ENCODE peak calls at places on chromosomes 11 and 22, in five cellular contexts. U is fibroblast of pulmonary artery, Q is AG09309, R is cardiac fibroblast, E is fibroblast of the aortic adventitia. W is an unnamed sample.

GRCh38 chr11:79564288-79564925 is 123.6 kb upstream of the TENM4 start:
- DNase-seq in U (no peak), R (no peak), Q (no peak), E (no peak), W (no peak)

GRCh38 chr11:121914508-121914907 is 201.5 kb downstream of the BLID start:
- DNase-seq in U (no peak), R (no peak), Q (no peak), E (no peak), W (no peak)

GRCh38 chr11:29781268-29781667 is 235.6 kb downstream of the KCNA4 start:
- DNase-seq in U (peak), R (no peak), E (no peak), Q (no peak), W (no peak)

GRCh38 chr22:29938285-29938693 is 55.3 kb downstream of the MTMR3 start:
- DNase-seq in Q (no peak), U (no peak), E (no peak), R (peak), W (peak)

GRCh38 chr22:46054878-46055158 is 77.9 kb upstream of the WNT7B start:
- DNase-seq in E (no peak), Q (no peak), R (no peak), U (no peak), W (no peak)

GRCh38 chr11:2759228-2760195 is 59.7 kb upstream of the KCNQ1OT1 start:
- DNase-seq in Q (no peak), R (no peak), U (no peak), E (no peak), W (no peak)

GRCh38 chr11:32851251-32851650 is 21.5 kb downstream of the PRRG4 start:
- DNase-seq in E (no peak), R (no peak), U (no peak), Q (no peak), W (no peak)

GRCh38 chr22:38180841-38181452 is 683 bp downstream of the PLA2G6 start:
- DNase-seq in U (peak), Q (no peak), E (no peak), R (peak), W (peak)

GRCh38 chr22:27195104-27195503 is 537.7 kb downstream of the MIAT start:
- DNase-seq in Q (no peak), R (no peak), E (peak), U (no peak), W (no peak)

GRCh38 chr22:29718949-29719893 is 582 bp upstream of the CABP7 start:
- DNase-seq in U (no peak), E (no peak), R (no peak), Q (no peak), W (no peak)

GRCh38 chr11:44133335-44133946 is 38.0 kb downstream of the EXT2 start:
- DNase-seq in U (peak), E (peak), Q (no peak), R (peak), W (peak)

GRCh38 chr11:43825217-43825816 is 55.3 kb upstream of the ALKBH3 start:
- DNase-seq in U (peak), Q (no peak), E (peak), R (peak), W (no peak)

GRCh38 chr11:57190548-57190947 is 8.8 kb downstream of the LRRC55 start:
- DNase-seq in Q (no peak), E (no peak), U (no peak), R (no peak), W (no peak)

DNA sequence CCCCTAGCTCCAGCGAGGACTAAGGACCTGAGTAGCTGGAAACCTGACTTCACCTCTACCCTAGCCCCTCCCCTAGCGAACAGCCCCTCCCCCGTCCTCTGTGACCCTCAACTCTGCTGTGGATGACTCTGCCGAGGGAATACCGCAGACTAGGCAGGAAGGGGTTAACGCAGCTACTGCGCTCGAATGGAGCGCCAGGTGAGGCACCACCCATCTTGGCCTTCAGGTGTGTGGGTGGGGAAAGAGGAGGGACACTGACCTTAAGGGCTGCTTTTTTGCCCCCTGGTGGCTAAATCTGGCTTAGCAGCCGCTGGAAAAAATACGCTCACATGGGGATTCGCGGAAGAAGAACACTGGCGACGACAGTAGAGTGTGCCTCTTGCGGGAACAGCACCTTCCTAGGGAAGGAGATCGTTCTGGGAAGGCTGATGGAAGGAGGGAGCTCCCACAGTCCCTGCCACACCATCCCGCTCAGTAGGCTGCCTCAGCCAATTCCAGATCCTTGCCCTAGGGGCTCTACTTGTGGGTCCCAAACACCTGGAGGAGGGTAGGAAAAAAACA is 4.5 kb upstream of the BCL9L start:
- DNase-seq in Q (no peak), R (peak), U (peak), E (peak), W (peak)
- TF ChIP-seq CTCF in Q (peak), R (peak), U (peak), E (peak), W (peak)

DNA sequence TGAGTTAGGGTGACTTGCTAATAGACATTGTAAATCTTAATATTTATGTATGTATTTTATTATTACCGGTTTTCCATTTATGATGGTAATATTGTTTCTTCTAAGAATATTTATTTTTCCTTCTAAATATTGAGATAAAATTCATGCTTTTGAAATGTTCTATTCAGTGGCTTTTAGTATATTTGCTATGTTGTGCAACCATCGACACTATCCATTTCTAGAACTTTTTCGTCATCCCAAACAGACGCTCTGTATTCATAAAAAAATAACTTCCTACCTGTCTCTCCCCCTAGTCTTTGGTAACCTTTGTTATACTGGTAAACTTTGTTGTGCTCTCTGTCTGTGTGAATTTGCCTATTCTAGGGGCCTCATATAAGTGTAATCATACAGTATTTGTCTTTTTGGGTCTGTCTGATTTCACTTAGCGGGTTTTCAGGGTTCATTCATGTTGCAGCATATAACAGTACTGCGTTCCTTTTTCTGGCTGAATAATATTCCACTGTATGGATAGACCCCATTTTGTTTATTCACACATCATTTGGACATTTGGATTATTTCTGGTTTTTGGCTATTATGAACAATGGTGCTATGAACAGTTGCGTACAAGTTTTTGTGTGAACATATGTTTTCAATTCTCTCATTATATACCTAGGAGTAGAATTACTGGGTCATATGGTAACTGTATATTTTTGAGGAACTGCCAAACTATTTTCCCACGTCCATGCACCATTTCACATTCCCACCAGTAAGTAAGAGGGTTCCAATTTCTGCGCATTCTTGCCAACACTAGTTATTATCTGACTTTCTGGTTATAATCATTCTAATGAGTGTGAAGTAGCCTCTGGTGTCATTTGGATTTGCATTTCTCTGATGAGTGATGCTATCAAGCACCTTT is 15.9 kb downstream of the NEAT1 start:
- DNase-seq in Q (no peak), R (peak), U (peak), E (peak), W (no peak)
- H3K4me3 ChIP-seq in Q (no peak), R (no peak), U (no peak), E (peak), W (no peak)

GRCh38 chr11:102061276-102061675 is 14.0 kb downstream of the CFAP300 start:
- DNase-seq in E (peak), U (peak), Q (no peak), R (peak), W (no peak)
- TF ChIP-seq CTCF in E (peak), U (peak), Q (no peak), R (peak), W (no peak)

GRCh38 chr11:1404461-1405185 is 14.9 kb downstream of the BRSK2 start:
- DNase-seq in U (no peak), E (no peak), R (no peak), Q (no peak), W (no peak)

GRCh38 chr11:1401656-1402221 is 12.0 kb downstream of the BRSK2 start:
- DNase-seq in Q (no peak), U (peak), R (peak), E (peak), W (peak)

GRCh38 chr11:1403721-1404460 is 14.2 kb downstream of the BRSK2 start:
- DNase-seq in Q (no peak), E (no peak), U (no peak), R (no peak), W (no peak)

GRCh38 chr11:1402355-1402754 is 12.6 kb downstream of the BRSK2 start:
- DNase-seq in Q (no peak), E (no peak), U (no peak), R (no peak), W (no peak)

DNA sequence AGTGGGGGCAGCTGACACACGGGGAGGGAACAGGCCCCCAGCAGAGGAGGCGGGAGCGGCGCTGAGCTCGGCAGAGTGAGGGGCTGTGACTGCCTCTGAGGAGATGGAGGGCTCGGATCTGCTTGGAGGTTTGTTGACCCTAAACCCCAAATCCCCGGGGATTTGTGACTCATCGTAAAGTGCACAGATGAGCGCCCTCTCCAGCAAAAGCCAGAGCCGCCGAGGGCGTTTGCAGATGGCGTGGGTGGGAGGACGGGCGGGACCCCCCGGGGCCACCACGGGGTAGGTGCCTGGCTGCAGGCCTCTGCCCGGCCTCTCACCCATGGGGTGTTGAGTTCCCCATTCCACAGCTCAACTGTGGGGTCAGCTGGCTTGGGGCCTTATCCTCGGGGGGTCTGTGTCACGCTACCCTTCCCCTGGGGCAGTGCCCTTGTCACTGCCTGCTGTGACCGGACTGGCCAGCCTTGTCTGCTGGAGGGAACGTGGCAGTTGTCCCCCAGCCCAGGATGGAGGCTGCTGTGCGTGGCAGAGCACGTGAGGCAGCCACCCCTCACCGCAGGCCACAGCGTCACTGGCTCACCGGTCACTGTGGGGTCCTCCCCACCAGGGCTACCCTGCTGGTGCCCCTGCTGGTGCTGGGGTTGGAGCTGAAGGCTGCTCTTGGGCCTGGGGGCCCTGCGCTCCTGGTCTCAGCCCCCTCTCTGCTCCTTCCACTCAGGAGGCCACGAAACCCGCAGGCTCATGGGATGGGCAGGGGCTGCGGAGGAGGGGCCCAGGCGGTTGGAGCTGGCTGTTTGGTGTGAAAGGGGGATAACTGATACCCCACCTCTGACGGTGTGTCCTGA is 13.3 kb downstream of the BRSK2 start:
- DNase-seq in R (peak), U (no peak), Q (no peak), E (no peak), W (no peak)
- H3K4me3 ChIP-seq in R (no peak), U (no peak), Q (no peak), E (no peak), W (no peak)

GRCh38 chr11:47156333-47156732 is 20.3 kb downstream of the ARFGAP2 start:
- DNase-seq in R (no peak), Q (no peak), E (no peak), U (no peak), W (no peak)

GRCh38 chr11:47152126-47152952 is 24.3 kb downstream of the ARFGAP2 start:
- DNase-seq in R (no peak), U (no peak), E (no peak), Q (no peak), W (no peak)

GRCh38 chr11:47154738-47155570 is 21.7 kb downstream of the ARFGAP2 start:
- DNase-seq in U (no peak), E (no peak), Q (no peak), R (no peak), W (peak)

GRCh38 chr11:47155914-47156313 is 20.8 kb downstream of the ARFGAP2 start:
- DNase-seq in R (no peak), U (no peak), Q (no peak), E (no peak), W (no peak)

DNA sequence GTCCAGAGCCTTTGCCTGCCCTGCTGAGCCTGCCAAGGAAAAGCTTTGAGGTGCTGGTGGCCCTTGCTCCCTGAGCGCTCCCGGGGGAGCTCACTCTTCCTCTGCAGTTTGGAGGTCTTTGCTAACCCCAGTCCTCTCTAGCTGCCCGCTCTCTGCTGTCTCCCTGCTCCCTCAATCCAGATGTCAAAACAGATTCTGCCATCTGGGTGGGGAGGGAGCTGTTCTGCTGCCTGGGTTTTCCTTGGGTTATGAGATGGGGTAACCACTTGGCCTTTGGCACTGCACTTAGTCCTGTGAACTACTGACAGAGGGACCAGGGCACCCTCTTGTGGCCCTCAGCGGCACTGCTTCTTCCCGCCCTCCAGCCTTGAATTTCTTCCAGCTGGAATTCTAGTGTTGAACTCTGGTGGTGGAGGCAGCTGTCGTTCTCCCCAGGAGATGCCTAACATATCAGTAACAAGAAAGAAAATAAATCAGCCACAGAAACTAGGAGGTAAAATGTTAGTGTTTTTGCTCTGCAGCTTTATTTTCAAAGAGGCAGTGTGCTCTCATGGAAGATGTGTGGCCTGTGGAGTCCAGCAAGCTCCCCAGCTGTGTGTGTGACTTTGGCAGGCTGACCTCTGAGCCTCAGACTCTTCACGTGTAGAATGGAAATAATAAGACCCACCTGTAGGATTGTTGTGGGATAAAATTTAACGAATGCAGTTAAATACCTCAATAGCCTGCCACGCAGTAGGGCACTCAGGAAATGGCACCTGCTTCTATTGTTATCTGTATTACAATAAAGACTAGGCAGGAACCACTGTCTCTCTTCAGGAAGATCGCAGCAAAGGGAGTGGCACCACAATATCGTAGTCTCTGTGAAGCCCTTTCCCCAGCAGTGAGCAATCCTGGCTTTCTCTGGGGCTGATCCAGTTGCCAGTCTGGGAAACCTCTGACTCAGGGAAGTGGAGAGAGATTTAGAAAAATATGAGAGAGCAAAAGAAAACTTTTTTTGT is 23.4 kb downstream of the ARFGAP2 start:
- DNase-seq in E (peak), R (peak), Q (no peak), U (peak), W (peak)
- TF ChIP-seq CTCF in E (peak), R (peak), Q (peak), U (peak), W (peak)

DNA sequence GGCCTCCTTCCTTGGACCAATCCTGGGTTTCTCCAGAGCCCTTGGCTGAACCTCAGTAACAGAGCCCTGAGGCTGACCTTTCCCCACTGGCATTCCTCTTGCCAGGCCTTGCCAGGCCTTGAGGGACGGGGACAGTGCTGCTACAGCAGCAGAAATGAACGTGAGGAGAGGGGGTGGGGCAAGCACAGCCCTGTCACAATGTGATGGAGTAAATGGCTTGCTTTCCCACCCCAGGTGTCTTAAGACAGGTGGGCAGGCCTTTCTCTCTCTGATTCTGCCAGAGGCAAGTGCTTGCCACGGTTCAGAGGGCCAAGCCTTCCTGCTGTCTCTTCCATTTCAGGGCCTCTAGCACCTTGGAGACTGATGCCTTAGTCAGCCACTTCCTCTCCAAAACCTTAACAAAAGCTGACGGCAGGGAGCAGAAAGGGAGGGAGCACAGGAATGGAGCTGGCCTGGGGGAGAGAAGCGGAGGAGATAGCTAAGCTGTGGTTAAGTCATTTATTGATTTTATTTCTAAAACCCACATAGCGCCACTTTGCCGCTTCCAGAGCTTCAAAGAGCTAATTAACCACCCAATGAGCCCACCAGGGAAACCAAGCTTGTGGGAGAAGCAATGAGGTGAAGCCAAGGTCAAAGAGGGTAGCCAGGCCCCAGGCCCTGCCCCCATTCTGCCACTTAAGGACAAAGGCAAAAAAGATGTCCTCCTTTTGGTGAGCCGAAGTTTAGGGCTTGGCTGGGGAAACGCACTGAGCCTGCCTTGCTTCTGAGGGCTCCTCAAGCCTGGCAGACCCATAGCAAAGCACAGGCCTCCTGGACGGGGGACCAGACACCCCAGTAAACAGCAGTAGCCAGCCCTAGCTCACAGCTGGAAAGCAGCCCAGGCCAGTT is 3.4 kb upstream of the PYGM start:
- DNase-seq in Q (no peak), E (peak), U (peak), R (peak), W (no peak)
- H3K4me3 ChIP-seq in Q (no peak), E (no peak), U (no peak), R (no peak), W (no peak)

DNA sequence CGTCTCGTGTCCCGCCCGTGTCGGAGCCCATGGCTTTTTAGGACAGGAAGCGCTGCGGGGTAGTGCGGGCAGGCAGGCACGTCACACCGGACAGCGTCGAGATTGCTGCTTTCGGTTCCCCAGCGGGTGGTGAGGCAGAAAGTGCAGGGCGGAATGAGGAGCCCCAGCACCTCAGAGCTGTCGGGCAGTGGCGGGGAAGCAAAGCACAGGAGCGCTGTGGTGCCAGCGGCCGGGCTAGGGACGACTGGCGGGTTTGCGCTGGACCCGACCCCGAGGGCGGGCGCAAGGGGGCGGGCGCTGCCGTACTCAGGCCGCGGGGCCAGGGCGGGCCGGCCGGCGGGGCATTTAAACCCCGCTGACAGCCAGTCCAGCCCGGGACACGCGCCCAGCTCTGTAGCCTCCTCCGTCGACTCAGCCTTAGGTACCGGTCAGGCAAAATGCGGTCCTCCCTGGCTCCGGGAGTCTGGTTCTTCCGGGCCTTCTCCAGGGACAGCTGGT is at the start of gene SLC37A2:
- DNase-seq in R (peak), U (peak), E (peak), Q (no peak), W (peak)
- TF ChIP-seq CTCF in R (no peak), U (no peak), E (no peak), Q (no peak), W (no peak)

W was measured in GM12865.